ENCODE peak calls at places on chromosome 9, in ten cellular contexts. One of them, this sample, is unnamed. For H3K27me3, the result is how much of the 10 kb centered on the place peaks cover.

GRCh38 chr9:77748214-77748772 is 100.2 kb upstream of the GNA14 start:
- ATAC-seq in upper lobe of right lung: no peak
- ATAC-seq in left lung: no peak
- ATAC-seq in CD4-positive, CD25-positive, alpha-beta regulatory T cell: no peak
- ATAC-seq in heart left ventricle: no peak
- ATAC-seq in HepG2: no peak
- ATAC-seq in aorta: no peak
- ATAC-seq in Panc1: no peak
- ATAC-seq in HCT116: no peak
- ATAC-seq in heart right ventricle: no peak
- ATAC-seq in this sample: no peak

GRCh38 chr9:122033775-122034373 is 59.2 kb downstream of the TTLL11 start:
- ATAC-seq in upper lobe of right lung: peak
- ATAC-seq in left lung: peak
- ATAC-seq in CD4-positive, CD25-positive, alpha-beta regulatory T cell: no peak
- ATAC-seq in heart left ventricle: no peak
- ATAC-seq in HepG2: no peak
- ATAC-seq in aorta: no peak
- ATAC-seq in Panc1: no peak
- ATAC-seq in HCT116: no peak
- ATAC-seq in heart right ventricle: no peak
- ATAC-seq in this sample: no peak

GRCh38 chr9:4798281-4798680 is 5.5 kb downstream of the RCL1 start:
- ATAC-seq in upper lobe of right lung: no peak
- ATAC-seq in left lung: no peak
- ATAC-seq in CD4-positive, CD25-positive, alpha-beta regulatory T cell: no peak
- ATAC-seq in heart left ventricle: no peak
- ATAC-seq in HepG2: no peak
- ATAC-seq in aorta: no peak
- ATAC-seq in Panc1: no peak
- ATAC-seq in HCT116: no peak
- ATAC-seq in heart right ventricle: peak
- ATAC-seq in this sample: no peak

GRCh38 chr9:91546574-91546973 is 122.9 kb upstream of the NFIL3 start:
- ATAC-seq in upper lobe of right lung: no peak
- ATAC-seq in left lung: no peak
- ATAC-seq in CD4-positive, CD25-positive, alpha-beta regulatory T cell: no peak
- ATAC-seq in heart left ventricle: no peak
- ATAC-seq in HepG2: no peak
- ATAC-seq in aorta: no peak
- ATAC-seq in Panc1: no peak
- ATAC-seq in HCT116: no peak
- ATAC-seq in heart right ventricle: no peak
- ATAC-seq in this sample: no peak

GRCh38 chr9:110089681-110090370 is 118.1 kb downstream of the C9orf152 start:
- ATAC-seq in upper lobe of right lung: peak
- ATAC-seq in left lung: peak
- ATAC-seq in CD4-positive, CD25-positive, alpha-beta regulatory T cell: no peak
- ATAC-seq in heart left ventricle: no peak
- ATAC-seq in HepG2: peak
- ATAC-seq in aorta: no peak
- ATAC-seq in Panc1: peak
- ATAC-seq in HCT116: peak
- ATAC-seq in heart right ventricle: no peak
- ATAC-seq in this sample: no peak

GRCh38 chr9:18184034-18184800 is 289.7 kb upstream of the ADAMTSL1 start:
- ATAC-seq in upper lobe of right lung: no peak
- ATAC-seq in left lung: peak
- ATAC-seq in CD4-positive, CD25-positive, alpha-beta regulatory T cell: no peak
- ATAC-seq in heart left ventricle: no peak
- ATAC-seq in HepG2: no peak
- ATAC-seq in aorta: no peak
- ATAC-seq in Panc1: no peak
- ATAC-seq in HCT116: no peak
- ATAC-seq in heart right ventricle: no peak
- ATAC-seq in this sample: no peak

GRCh38 chr9:77943053-77943452 is 88.6 kb downstream of the GNAQ start:
- ATAC-seq in upper lobe of right lung: no peak
- ATAC-seq in left lung: no peak
- ATAC-seq in CD4-positive, CD25-positive, alpha-beta regulatory T cell: no peak
- ATAC-seq in heart left ventricle: no peak
- ATAC-seq in HepG2: no peak
- ATAC-seq in aorta: no peak
- ATAC-seq in Panc1: no peak
- ATAC-seq in HCT116: no peak
- ATAC-seq in heart right ventricle: no peak
- ATAC-seq in this sample: no peak

GRCh38 chr9:94948567-94949235 is 222.2 kb downstream of the AOPEP start:
- ATAC-seq in upper lobe of right lung: no peak
- ATAC-seq in left lung: no peak
- ATAC-seq in CD4-positive, CD25-positive, alpha-beta regulatory T cell: no peak
- ATAC-seq in heart left ventricle: no peak
- ATAC-seq in HepG2: no peak
- ATAC-seq in aorta: no peak
- ATAC-seq in Panc1: no peak
- ATAC-seq in HCT116: no peak
- ATAC-seq in heart right ventricle: no peak
- ATAC-seq in this sample: no peak

GRCh38 chr9:37292896-37293295 is 129.6 kb upstream of the GRHPR start:
- ATAC-seq in upper lobe of right lung: no peak
- ATAC-seq in left lung: no peak
- ATAC-seq in CD4-positive, CD25-positive, alpha-beta regulatory T cell: no peak
- ATAC-seq in heart left ventricle: no peak
- ATAC-seq in HepG2: no peak
- ATAC-seq in aorta: no peak
- ATAC-seq in Panc1: no peak
- ATAC-seq in HCT116: no peak
- ATAC-seq in heart right ventricle: no peak
- ATAC-seq in this sample: no peak

GRCh38 chr9:88025411-88026132 is 51.2 kb upstream of the CDK20 start:
- ATAC-seq in upper lobe of right lung: no peak
- ATAC-seq in left lung: no peak
- ATAC-seq in CD4-positive, CD25-positive, alpha-beta regulatory T cell: no peak
- ATAC-seq in heart left ventricle: no peak
- ATAC-seq in HepG2: no peak
- ATAC-seq in aorta: no peak
- ATAC-seq in Panc1: no peak
- ATAC-seq in HCT116: no peak
- ATAC-seq in heart right ventricle: no peak
- ATAC-seq in this sample: no peak

GRCh38 chr9:78132688-78133033 is 101.0 kb upstream of the GNAQ start:
- ATAC-seq in upper lobe of right lung: no peak
- ATAC-seq in left lung: peak
- ATAC-seq in CD4-positive, CD25-positive, alpha-beta regulatory T cell: no peak
- ATAC-seq in heart left ventricle: no peak
- ATAC-seq in HepG2: no peak
- ATAC-seq in aorta: no peak
- ATAC-seq in Panc1: no peak
- ATAC-seq in HCT116: no peak
- ATAC-seq in heart right ventricle: no peak
- ATAC-seq in this sample: no peak

GRCh38 chr9:133580416-133580738 is 28.8 kb downstream of the FAM163B start:
- ATAC-seq in upper lobe of right lung: no peak
- ATAC-seq in left lung: no peak
- ATAC-seq in CD4-positive, CD25-positive, alpha-beta regulatory T cell: no peak
- ATAC-seq in heart left ventricle: no peak
- ATAC-seq in HepG2: no peak
- ATAC-seq in aorta: no peak
- ATAC-seq in Panc1: no peak
- ATAC-seq in HCT116: no peak
- ATAC-seq in heart right ventricle: no peak
- ATAC-seq in this sample: no peak

GRCh38 chr9:33289501-33289900 is 815 bp upstream of the NFX1 start:
- ATAC-seq in upper lobe of right lung: peak
- ATAC-seq in left lung: peak
- ATAC-seq in CD4-positive, CD25-positive, alpha-beta regulatory T cell: no peak
- ATAC-seq in heart left ventricle: no peak
- ATAC-seq in HepG2: no peak
- ATAC-seq in aorta: peak
- ATAC-seq in Panc1: no peak
- ATAC-seq in HCT116: no peak
- ATAC-seq in heart right ventricle: peak
- ATAC-seq in this sample: no peak

GRCh38 chr9:98708933-98709911 is at the start of gene GABBR2:
- ATAC-seq in upper lobe of right lung: no peak
- ATAC-seq in left lung: no peak
- ATAC-seq in CD4-positive, CD25-positive, alpha-beta regulatory T cell: no peak
- ATAC-seq in heart left ventricle: no peak
- ATAC-seq in HepG2: peak
- ATAC-seq in aorta: no peak
- ATAC-seq in Panc1: peak
- ATAC-seq in HCT116: no peak
- ATAC-seq in heart right ventricle: no peak
- ATAC-seq in this sample: no peak
- H3K27me3 ChIP-seq in upper lobe of right lung: half or more
- H3K27me3 ChIP-seq in left lung: under half
- H3K27me3 ChIP-seq in CD4-positive, CD25-positive, alpha-beta regulatory T cell: under half
- H3K27me3 ChIP-seq in heart left ventricle: half or more
- H3K27me3 ChIP-seq in HepG2: under half
- H3K27me3 ChIP-seq in aorta: under half
- H3K27me3 ChIP-seq in Panc1: under half
- H3K27me3 ChIP-seq in HCT116: under half
- H3K27me3 ChIP-seq in heart right ventricle: half or more
- H3K27me3 ChIP-seq in this sample: half or more

GRCh38 chr9:126144617-126145456 is 181.8 kb upstream of the MVB12B start:
- ATAC-seq in upper lobe of right lung: no peak
- ATAC-seq in left lung: no peak
- ATAC-seq in CD4-positive, CD25-positive, alpha-beta regulatory T cell: no peak
- ATAC-seq in heart left ventricle: peak
- ATAC-seq in HepG2: peak
- ATAC-seq in aorta: no peak
- ATAC-seq in Panc1: no peak
- ATAC-seq in HCT116: no peak
- ATAC-seq in heart right ventricle: no peak
- ATAC-seq in this sample: no peak

GRCh38 chr9:126147620-126148522 is 178.8 kb upstream of the MVB12B start:
- ATAC-seq in upper lobe of right lung: no peak
- ATAC-seq in left lung: no peak
- ATAC-seq in CD4-positive, CD25-positive, alpha-beta regulatory T cell: no peak
- ATAC-seq in heart left ventricle: no peak
- ATAC-seq in HepG2: no peak
- ATAC-seq in aorta: no peak
- ATAC-seq in Panc1: no peak
- ATAC-seq in HCT116: no peak
- ATAC-seq in heart right ventricle: no peak
- ATAC-seq in this sample: no peak

GRCh38 chr9:126145887-126146253 is 180.8 kb upstream of the MVB12B start:
- ATAC-seq in upper lobe of right lung: no peak
- ATAC-seq in left lung: no peak
- ATAC-seq in CD4-positive, CD25-positive, alpha-beta regulatory T cell: no peak
- ATAC-seq in heart left ventricle: no peak
- ATAC-seq in HepG2: peak
- ATAC-seq in aorta: no peak
- ATAC-seq in Panc1: no peak
- ATAC-seq in HCT116: peak
- ATAC-seq in heart right ventricle: no peak
- ATAC-seq in this sample: no peak

GRCh38 chr9:126147186-126147585 is 179.4 kb upstream of the MVB12B start:
- ATAC-seq in upper lobe of right lung: no peak
- ATAC-seq in left lung: no peak
- ATAC-seq in CD4-positive, CD25-positive, alpha-beta regulatory T cell: no peak
- ATAC-seq in heart left ventricle: no peak
- ATAC-seq in HepG2: peak
- ATAC-seq in aorta: no peak
- ATAC-seq in Panc1: no peak
- ATAC-seq in HCT116: no peak
- ATAC-seq in heart right ventricle: no peak
- ATAC-seq in this sample: no peak

GRCh38 chr9:126146254-126147145 is 180.1 kb upstream of the MVB12B start:
- ATAC-seq in upper lobe of right lung: peak
- ATAC-seq in left lung: peak
- ATAC-seq in CD4-positive, CD25-positive, alpha-beta regulatory T cell: peak
- ATAC-seq in heart left ventricle: peak
- ATAC-seq in HepG2: peak
- ATAC-seq in aorta: no peak
- ATAC-seq in Panc1: peak
- ATAC-seq in HCT116: peak
- ATAC-seq in heart right ventricle: no peak
- ATAC-seq in this sample: peak
- H3K27me3 ChIP-seq in upper lobe of right lung: under half
- H3K27me3 ChIP-seq in left lung: under half
- H3K27me3 ChIP-seq in CD4-positive, CD25-positive, alpha-beta regulatory T cell: under half
- H3K27me3 ChIP-seq in heart left ventricle: under half
- H3K27me3 ChIP-seq in HepG2: under half
- H3K27me3 ChIP-seq in aorta: under half
- H3K27me3 ChIP-seq in Panc1: under half
- H3K27me3 ChIP-seq in HCT116: under half
- H3K27me3 ChIP-seq in heart right ventricle: under half
- H3K27me3 ChIP-seq in this sample: under half

GRCh38 chr9:129209580-129209979 is 31.5 kb upstream of the IER5L start:
- ATAC-seq in upper lobe of right lung: no peak
- ATAC-seq in left lung: no peak
- ATAC-seq in CD4-positive, CD25-positive, alpha-beta regulatory T cell: no peak
- ATAC-seq in heart left ventricle: no peak
- ATAC-seq in HepG2: no peak
- ATAC-seq in aorta: no peak
- ATAC-seq in Panc1: no peak
- ATAC-seq in HCT116: no peak
- ATAC-seq in heart right ventricle: no peak
- ATAC-seq in this sample: no peak
- H3K27me3 ChIP-seq in upper lobe of right lung: under half
- H3K27me3 ChIP-seq in left lung: under half
- H3K27me3 ChIP-seq in CD4-positive, CD25-positive, alpha-beta regulatory T cell: under half
- H3K27me3 ChIP-seq in heart left ventricle: under half
- H3K27me3 ChIP-seq in HepG2: under half
- H3K27me3 ChIP-seq in aorta: under half
- H3K27me3 ChIP-seq in Panc1: under half
- H3K27me3 ChIP-seq in HCT116: under half
- H3K27me3 ChIP-seq in heart right ventricle: under half
- H3K27me3 ChIP-seq in this sample: under half

GRCh38 chr9:96611302-96611701 is 8.3 kb downstream of the CDC14B start:
- ATAC-seq in upper lobe of right lung: no peak
- ATAC-seq in left lung: no peak
- ATAC-seq in CD4-positive, CD25-positive, alpha-beta regulatory T cell: no peak
- ATAC-seq in heart left ventricle: no peak
- ATAC-seq in HepG2: no peak
- ATAC-seq in aorta: no peak
- ATAC-seq in Panc1: no peak
- ATAC-seq in HCT116: no peak
- ATAC-seq in heart right ventricle: no peak
- ATAC-seq in this sample: no peak

GRCh38 chr9:96607971-96608370 is 11.7 kb downstream of the CDC14B start:
- ATAC-seq in upper lobe of right lung: no peak
- ATAC-seq in left lung: no peak
- ATAC-seq in CD4-positive, CD25-positive, alpha-beta regulatory T cell: no peak
- ATAC-seq in heart left ventricle: no peak
- ATAC-seq in HepG2: no peak
- ATAC-seq in aorta: no peak
- ATAC-seq in Panc1: no peak
- ATAC-seq in HCT116: no peak
- ATAC-seq in heart right ventricle: no peak
- ATAC-seq in this sample: no peak

GRCh38 chr9:96612966-96613589 is 6.6 kb downstream of the CDC14B start:
- ATAC-seq in upper lobe of right lung: no peak
- ATAC-seq in left lung: no peak
- ATAC-seq in CD4-positive, CD25-positive, alpha-beta regulatory T cell: no peak
- ATAC-seq in heart left ventricle: peak
- ATAC-seq in HepG2: no peak
- ATAC-seq in aorta: no peak
- ATAC-seq in Panc1: no peak
- ATAC-seq in HCT116: no peak
- ATAC-seq in heart right ventricle: no peak
- ATAC-seq in this sample: no peak

GRCh38 chr9:96612105-96612965 is 7.3 kb downstream of the CDC14B start:
- ATAC-seq in upper lobe of right lung: peak
- ATAC-seq in left lung: peak
- ATAC-seq in CD4-positive, CD25-positive, alpha-beta regulatory T cell: no peak
- ATAC-seq in heart left ventricle: peak
- ATAC-seq in HepG2: peak
- ATAC-seq in aorta: peak
- ATAC-seq in Panc1: peak
- ATAC-seq in HCT116: no peak
- ATAC-seq in heart right ventricle: peak
- ATAC-seq in this sample: peak

GRCh38 chr9:96609732-96610131 is 9.9 kb downstream of the CDC14B start:
- ATAC-seq in upper lobe of right lung: no peak
- ATAC-seq in left lung: no peak
- ATAC-seq in CD4-positive, CD25-positive, alpha-beta regulatory T cell: no peak
- ATAC-seq in heart left ventricle: no peak
- ATAC-seq in HepG2: no peak
- ATAC-seq in aorta: no peak
- ATAC-seq in Panc1: no peak
- ATAC-seq in HCT116: no peak
- ATAC-seq in heart right ventricle: no peak
- ATAC-seq in this sample: no peak
- H3K27me3 ChIP-seq in upper lobe of right lung: under half
- H3K27me3 ChIP-seq in left lung: under half
- H3K27me3 ChIP-seq in CD4-positive, CD25-positive, alpha-beta regulatory T cell: under half
- H3K27me3 ChIP-seq in heart left ventricle: under half
- H3K27me3 ChIP-seq in HepG2: under half
- H3K27me3 ChIP-seq in aorta: under half
- H3K27me3 ChIP-seq in Panc1: under half
- H3K27me3 ChIP-seq in HCT116: under half
- H3K27me3 ChIP-seq in heart right ventricle: under half
- H3K27me3 ChIP-seq in this sample: under half